ENCODE peak calls at places on chromosome 13, in four cellular contexts. One of them, this sample, is unnamed.

GRCh38 chr13:84607614-84608013 is 725.3 kb upstream of the SLITRK1 start:
- DNase-seq in HepG2: no peak
- DNase-seq in A549: no peak
- DNase-seq in WTC11: no peak
- DNase-seq in this sample: no peak

GRCh38 chr13:43272866-43273265 is 249.5 kb downstream of the DNAJC15 start:
- DNase-seq in WTC11: no peak
- DNase-seq in A549: no peak
- DNase-seq in HepG2: no peak
- DNase-seq in this sample: no peak

GRCh38 chr13:43205421-43205820 is 182.0 kb downstream of the DNAJC15 start:
- DNase-seq in HepG2: no peak
- DNase-seq in A549: no peak
- DNase-seq in WTC11: no peak
- DNase-seq in this sample: no peak

GRCh38 chr13:67075239-67075638 is 154.9 kb downstream of the PCDH9 start:
- DNase-seq in WTC11: no peak
- DNase-seq in A549: peak
- DNase-seq in HepG2: no peak
- DNase-seq in this sample: no peak

GRCh38 chr13:46667687-46668281 is 114.8 kb downstream of the LRCH1 start:
- DNase-seq in WTC11: no peak
- DNase-seq in HepG2: no peak
- DNase-seq in A549: no peak
- DNase-seq in this sample: no peak

GRCh38 chr13:20808874-20809273 is 35.1 kb upstream of the EEF1AKMT1 start:
- DNase-seq in A549: no peak
- DNase-seq in WTC11: no peak
- DNase-seq in HepG2: no peak
- DNase-seq in this sample: no peak

GRCh38 chr13:103145476-103145875 is 79.3 kb upstream of the SLC10A2 start:
- DNase-seq in A549: no peak
- DNase-seq in HepG2: no peak
- DNase-seq in WTC11: no peak
- DNase-seq in this sample: no peak

GRCh38 chr13:40974460-40975407 is 44.4 kb downstream of the ELF1 start:
- DNase-seq in A549: peak
- DNase-seq in HepG2: peak
- DNase-seq in WTC11: no peak
- DNase-seq in this sample: peak

GRCh38 chr13:108657520-108657919 is 28.1 kb downstream of the MYO16 start:
- DNase-seq in HepG2: no peak
- DNase-seq in WTC11: no peak
- DNase-seq in A549: no peak
- DNase-seq in this sample: peak

GRCh38 chr13:80010846-80011245 is 330.1 kb downstream of the SPRY2 start:
- DNase-seq in A549: no peak
- DNase-seq in WTC11: no peak
- DNase-seq in HepG2: no peak
- DNase-seq in this sample: no peak

GRCh38 chr13:42129033-42129432 is 80.6 kb downstream of the DGKH start:
- DNase-seq in HepG2: no peak
- DNase-seq in A549: no peak
- DNase-seq in WTC11: no peak
- DNase-seq in this sample: no peak

GRCh38 chr13:45695198-45695730 is 6.9 kb upstream of the CBY2 start:
- DNase-seq in A549: no peak
- DNase-seq in HepG2: no peak
- DNase-seq in WTC11: no peak
- DNase-seq in this sample: no peak

GRCh38 chr13:66926851-66927524 is 303.1 kb downstream of the PCDH9 start:
- DNase-seq in HepG2: no peak
- DNase-seq in A549: peak
- DNase-seq in WTC11: no peak
- DNase-seq in this sample: no peak

GRCh38 chr13:110616103-110617101 is 1.1 kb downstream of the NAXD start:
- DNase-seq in WTC11: peak
- DNase-seq in HepG2: peak
- DNase-seq in A549: peak
- DNase-seq in this sample: peak

GRCh38 chr13:51071493-51071892 is 39.6 kb downstream of the C13orf42 start:
- DNase-seq in WTC11: no peak
- DNase-seq in A549: no peak
- DNase-seq in HepG2: no peak
- DNase-seq in this sample: no peak

GRCh38 chr13:110227864-110228643 is 78.9 kb downstream of the COL4A1 start:
- DNase-seq in A549: no peak
- DNase-seq in WTC11: no peak
- DNase-seq in HepG2: no peak
- DNase-seq in this sample: no peak

GRCh38 chr13:91758724-91759123 is 360.3 kb downstream of the GPC5 start:
- DNase-seq in WTC11: no peak
- DNase-seq in HepG2: no peak
- DNase-seq in A549: no peak
- DNase-seq in this sample: no peak

GRCh38 chr13:30000373-30000770 is 150.0 kb upstream of the UBL3 start:
- DNase-seq in A549: no peak
- DNase-seq in WTC11: no peak
- DNase-seq in HepG2: no peak
- DNase-seq in this sample: no peak

GRCh38 chr13:73967397-73968165 is 166.6 kb downstream of the KLF12 start:
- DNase-seq in WTC11: no peak
- DNase-seq in A549: no peak
- DNase-seq in HepG2: no peak
- DNase-seq in this sample: no peak

GRCh38 chr13:57629821-57630235 is 1.7 kb upstream of the PCDH17 start:
- DNase-seq in HepG2: no peak
- DNase-seq in WTC11: peak
- DNase-seq in A549: peak
- DNase-seq in this sample: peak

GRCh38 chr13:38753878-38754277 is 67.0 kb downstream of the FREM2 start:
- DNase-seq in A549: no peak
- DNase-seq in WTC11: peak
- DNase-seq in HepG2: no peak
- DNase-seq in this sample: no peak

GRCh38 chr13:44854264-44855060 is 134.8 kb downstream of the NUFIP1 start:
- DNase-seq in HepG2: peak
- DNase-seq in A549: no peak
- DNase-seq in WTC11: no peak
- DNase-seq in this sample: no peak

GRCh38 chr13:50543767-50544166 is 299.7 kb downstream of the DLEU7 start:
- DNase-seq in WTC11: no peak
- DNase-seq in A549: no peak
- DNase-seq in HepG2: no peak
- DNase-seq in this sample: no peak

GRCh38 chr13:46288570-46289259 is 77.0 kb downstream of the LRRC63 start:
- DNase-seq in A549: peak
- DNase-seq in HepG2: peak
- DNase-seq in WTC11: no peak
- DNase-seq in this sample: peak

GRCh38 chr13:20594276-20594675 is 27.3 kb downstream of the IFT88 start:
- DNase-seq in A549: no peak
- DNase-seq in WTC11: no peak
- DNase-seq in HepG2: no peak
- DNase-seq in this sample: no peak

GRCh38 chr13:36872621-36873020 is 47.4 kb downstream of the SMAD9 start:
- DNase-seq in A549: no peak
- DNase-seq in WTC11: peak
- DNase-seq in HepG2: no peak
- DNase-seq in this sample: no peak

GRCh38 chr13:41960700-41961697 is at the start of gene VWA8:
- DNase-seq in HepG2: peak
- DNase-seq in A549: peak
- DNase-seq in WTC11: peak
- DNase-seq in this sample: peak

GRCh38 chr13:51096131-51096530 is 14.9 kb downstream of the C13orf42 start:
- DNase-seq in WTC11: no peak
- DNase-seq in A549: no peak
- DNase-seq in HepG2: no peak
- DNase-seq in this sample: no peak

GRCh38 chr13:110105136-110105535 is 201.8 kb downstream of the COL4A1 start:
- DNase-seq in WTC11: no peak
- DNase-seq in A549: no peak
- DNase-seq in HepG2: no peak
- DNase-seq in this sample: no peak

DNA sequence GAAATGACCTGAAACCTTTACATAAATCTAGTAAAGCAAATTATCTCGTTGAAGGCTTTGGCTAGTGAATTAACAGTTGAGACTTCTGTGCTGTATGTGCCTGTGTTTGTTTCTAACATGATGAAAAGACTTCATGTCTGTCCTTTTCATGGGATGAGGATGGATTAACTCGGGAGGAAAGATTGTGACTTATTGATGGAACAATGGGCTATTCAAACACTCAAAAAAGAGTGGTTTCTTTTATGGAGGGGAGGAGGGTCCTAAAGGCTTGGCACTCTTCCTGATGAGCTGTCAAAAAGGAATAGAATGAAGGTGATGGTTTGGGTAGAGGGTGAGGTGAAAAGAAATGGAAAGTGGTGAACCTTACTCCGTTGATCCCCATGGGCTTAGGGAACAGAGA is 44.5 kb upstream of the FRY start:
- DNase-seq in WTC11: no peak
- DNase-seq in A549: no peak
- DNase-seq in HepG2: no peak
- DNase-seq in this sample: no peak
- TF ChIP-seq NR3C1 in WTC11: no peak
- TF ChIP-seq NR3C1 in A549: no peak
- TF ChIP-seq NR3C1 in HepG2: no peak
- TF ChIP-seq NR3C1 in this sample: no peak

GRCh38 chr13:76009491-76009890 is 373.4 kb downstream of the LMO7 start:
- DNase-seq in HepG2: no peak
- DNase-seq in A549: peak
- DNase-seq in WTC11: no peak
- DNase-seq in this sample: no peak
- TF ChIP-seq NR3C1 in HepG2: no peak
- TF ChIP-seq NR3C1 in A549: no peak
- TF ChIP-seq NR3C1 in WTC11: no peak
- TF ChIP-seq NR3C1 in this sample: no peak

GRCh38 chr13:47798194-47798593 is 202.9 kb downstream of the SUCLA2 start:
- DNase-seq in A549: no peak
- DNase-seq in WTC11: no peak
- DNase-seq in HepG2: no peak
- DNase-seq in this sample: no peak

GRCh38 chr13:47798906-47799305 is 202.2 kb downstream of the SUCLA2 start:
- DNase-seq in HepG2: peak
- DNase-seq in WTC11: no peak
- DNase-seq in A549: no peak
- DNase-seq in this sample: no peak

GRCh38 chr13:47800593-47800992 is 200.5 kb downstream of the SUCLA2 start:
- DNase-seq in WTC11: no peak
- DNase-seq in A549: no peak
- DNase-seq in HepG2: no peak
- DNase-seq in this sample: no peak

GRCh38 chr13:47794963-47795362 is 206.1 kb downstream of the SUCLA2 start:
- DNase-seq in WTC11: no peak
- DNase-seq in A549: peak
- DNase-seq in HepG2: peak
- DNase-seq in this sample: no peak

DNA sequence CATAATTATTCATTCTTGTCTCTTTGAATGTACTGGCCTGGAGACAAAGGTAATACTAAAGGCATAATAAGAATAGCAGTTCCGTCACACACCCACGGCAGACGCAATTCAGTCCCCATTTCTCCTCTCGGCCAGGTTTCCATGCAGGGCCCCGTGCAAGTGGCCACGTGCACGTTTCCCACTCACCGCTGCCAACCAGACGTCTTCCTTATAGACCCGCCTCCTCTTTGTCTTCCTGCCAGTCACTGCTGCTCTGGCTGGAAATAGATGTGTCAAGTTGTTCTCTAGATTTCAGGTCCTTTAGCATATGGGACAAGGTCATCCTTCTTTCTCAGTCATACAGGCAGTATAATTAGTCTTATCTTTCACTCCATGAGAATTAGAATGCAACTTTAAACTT is 204.3 kb downstream of the SUCLA2 start:
- DNase-seq in WTC11: no peak
- DNase-seq in A549: no peak
- DNase-seq in HepG2: no peak
- DNase-seq in this sample: no peak
- TF ChIP-seq NR3C1 in WTC11: no peak
- TF ChIP-seq NR3C1 in A549: no peak
- TF ChIP-seq NR3C1 in HepG2: no peak
- TF ChIP-seq NR3C1 in this sample: no peak

DNA sequence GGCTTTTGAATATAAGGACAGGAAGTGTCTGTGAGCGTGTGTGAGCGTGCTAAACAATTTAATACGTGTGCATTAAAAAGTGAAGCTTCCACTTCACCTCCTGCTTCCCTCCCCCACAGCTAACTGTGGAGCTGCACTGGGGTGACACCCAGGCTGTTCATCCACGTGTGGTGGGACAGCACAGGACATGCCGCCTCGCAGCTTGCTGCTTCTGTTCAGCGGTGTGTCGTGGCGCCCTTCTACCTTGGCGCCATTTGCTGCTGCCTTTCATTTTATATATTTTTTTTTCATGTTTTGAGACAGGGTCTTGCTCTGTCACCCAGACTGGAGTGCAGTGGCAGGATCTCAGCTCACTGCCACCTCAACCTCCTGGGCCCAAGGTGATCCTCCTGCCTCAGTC is 63.3 kb downstream of the MCF2L start:
- DNase-seq in WTC11: no peak
- DNase-seq in A549: no peak
- DNase-seq in HepG2: no peak
- DNase-seq in this sample: no peak
- TF ChIP-seq NR3C1 in WTC11: no peak
- TF ChIP-seq NR3C1 in A549: no peak
- TF ChIP-seq NR3C1 in HepG2: no peak
- TF ChIP-seq NR3C1 in this sample: no peak

DNA sequence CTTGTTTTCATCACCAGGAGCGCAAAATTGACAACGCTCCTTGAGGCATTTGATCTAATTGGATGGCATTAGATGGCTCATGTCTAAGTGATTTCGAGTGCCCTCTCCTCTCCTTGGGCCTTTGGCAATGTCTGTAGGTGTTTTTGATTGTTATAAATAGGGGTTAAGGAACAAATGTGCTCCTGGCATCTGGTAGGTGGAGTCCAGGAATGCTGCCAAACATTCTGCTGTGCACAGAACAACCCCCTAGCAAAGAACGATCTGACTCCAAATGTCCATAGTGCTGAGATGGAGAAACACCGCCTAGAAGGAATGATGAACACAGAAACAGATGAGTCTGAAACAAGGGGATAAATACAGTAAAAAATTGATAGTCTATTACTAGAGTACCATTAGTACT is 68.0 kb upstream of the C1QTNF9B start:
- DNase-seq in HepG2: no peak
- DNase-seq in WTC11: no peak
- DNase-seq in A549: no peak
- DNase-seq in this sample: no peak
- TF ChIP-seq NR3C1 in HepG2: no peak
- TF ChIP-seq NR3C1 in WTC11: no peak
- TF ChIP-seq NR3C1 in A549: no peak
- TF ChIP-seq NR3C1 in this sample: no peak

GRCh38 chr13:112146073-112146360 is 79.1 kb downstream of the SOX1 start:
- DNase-seq in HepG2: no peak
- DNase-seq in WTC11: no peak
- DNase-seq in A549: no peak
- DNase-seq in this sample: no peak
- TF ChIP-seq NR3C1 in HepG2: no peak
- TF ChIP-seq NR3C1 in WTC11: no peak
- TF ChIP-seq NR3C1 in A549: no peak
- TF ChIP-seq NR3C1 in this sample: no peak

GRCh38 chr13:97145057-97145456 is 77.1 kb upstream of the MBNL2 start:
- DNase-seq in WTC11: no peak
- DNase-seq in HepG2: no peak
- DNase-seq in A549: no peak
- DNase-seq in this sample: no peak
- TF ChIP-seq NR3C1 in WTC11: no peak
- TF ChIP-seq NR3C1 in HepG2: no peak
- TF ChIP-seq NR3C1 in A549: no peak
- TF ChIP-seq NR3C1 in this sample: no peak